ENCODE peak calls at places on chromosomes 11 and 22, in four cellular contexts. Z is GM12878, L is SK-N-SH, E is A549. V is an unnamed sample.

GRCh38 chr11:69541501-69542313 is 60.2 kb downstream of the LINC01488 start:
- DNase-seq in E (peak), Z (no peak), L (no peak), V (no peak)

GRCh38 chr22:40499187-40499753 is 128.9 kb downstream of the SGSM3 start:
- DNase-seq in Z (peak), E (peak), L (peak), V (peak)

GRCh38 chr11:109062445-109062844 is 359.5 kb upstream of the C11orf87 start:
- DNase-seq in Z (no peak), L (no peak), E (no peak), V (no peak)

GRCh38 chr22:43210631-43211515 is 23.9 kb upstream of the TTLL12 start:
- DNase-seq in Z (no peak), L (no peak), E (no peak), V (no peak)

GRCh38 chr11:1936072-1936780 is 10.9 kb upstream of the MRPL23 start:
- DNase-seq in Z (no peak), L (peak), E (no peak), V (no peak)

GRCh38 chr11:65781152-65781961 is 581 bp upstream of the AP5B1 start:
- DNase-seq in L (peak), E (no peak), Z (no peak), V (peak)

GRCh38 chr11:119196833-119197483 is 9.2 kb upstream of the CBL start:
- DNase-seq in E (peak), Z (peak), L (peak), V (peak)

GRCh38 chr22:35568751-35569725 is 28.4 kb downstream of the RASD2 start:
- DNase-seq in L (no peak), E (no peak), Z (no peak), V (no peak)

GRCh38 chr11:91163619-91164451 is 941.0 kb upstream of the CHORDC1 start:
- DNase-seq in L (peak), Z (no peak), E (peak), V (peak)

GRCh38 chr11:115699733-115700132 is 195.5 kb upstream of the CADM1 start:
- DNase-seq in Z (no peak), E (no peak), L (no peak), V (no peak)

GRCh38 chr11:82855616-82856015 is 44.6 kb downstream of the PRCP start:
- DNase-seq in L (no peak), Z (no peak), E (no peak), V (no peak)

GRCh38 chr11:21656065-21656464 is 536.8 kb upstream of the ANO5 start:
- DNase-seq in L (no peak), E (peak), Z (no peak), V (no peak)

GRCh38 chr22:38454011-38454360 is 1.0 kb downstream of the KCNJ4 start:
- DNase-seq in E (no peak), Z (no peak), L (no peak), V (no peak)

GRCh38 chr22:35819421-35819820 is 101.7 kb downstream of the APOL5 start:
- DNase-seq in L (no peak), E (no peak), Z (no peak), V (no peak)

GRCh38 chr11:27795955-27796861 is 96.0 kb upstream of the BDNF start:
- DNase-seq in E (no peak), L (no peak), Z (no peak), V (no peak)

GRCh38 chr11:19472679-19473078 is 231.9 kb upstream of the E2F8 start:
- DNase-seq in Z (peak), E (no peak), L (no peak), V (no peak)

GRCh38 chr11:17298302-17298701 is 21.8 kb downstream of the NUCB2 start:
- DNase-seq in L (no peak), Z (no peak), E (no peak), V (no peak)

GRCh38 chr11:6258141-6258540 is 1.5 kb upstream of the CCKBR start:
- DNase-seq in E (no peak), Z (no peak), L (no peak), V (no peak)

GRCh38 chr11:111654611-111655010 is 52.4 kb downstream of the SIK2 start:
- DNase-seq in Z (no peak), E (no peak), L (no peak), V (no peak)

GRCh38 chr11:111655924-111656323 is 53.7 kb downstream of the SIK2 start:
- DNase-seq in E (no peak), L (no peak), Z (no peak), V (no peak)

DNA sequence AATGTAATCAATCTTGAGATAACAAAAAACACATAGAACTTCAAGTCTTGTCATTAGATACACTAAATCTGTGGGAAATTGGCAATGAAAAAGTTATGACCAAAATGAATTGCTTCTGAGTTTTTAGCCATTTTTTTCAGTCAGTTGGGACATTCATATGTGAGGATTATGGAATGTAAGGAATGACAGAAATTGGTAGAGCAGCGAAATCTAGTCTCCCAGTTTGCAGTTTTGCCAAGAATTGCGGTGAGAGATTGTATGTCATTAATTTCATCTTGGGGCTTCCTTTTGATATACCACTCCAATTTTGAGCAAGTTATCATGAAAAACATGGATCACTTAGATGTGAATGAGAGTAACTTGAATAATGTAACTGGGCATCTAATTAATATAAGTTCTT is 49.9 kb downstream of the SIK2 start:
- DNase-seq in Z (no peak), E (no peak), L (no peak), V (no peak)
- TF ChIP-seq MAX in Z (no peak), E (no peak), L (no peak), V (no peak)

GRCh38 chr11:46533396-46534110 is 60.3 kb downstream of the AMBRA1 start:
- DNase-seq in E (no peak), Z (no peak), L (no peak), V (no peak)
- TF ChIP-seq MAX in E (no peak), Z (no peak), L (no peak), V (no peak)

GRCh38 chr11:86632499-86633269 is 39.7 kb downstream of the ME3 start:
- DNase-seq in E (peak), Z (peak), L (peak), V (peak)
- TF ChIP-seq MAX in E (peak), Z (no peak), L (peak), V (no peak)

GRCh38 chr11:71505781-71506180 is 21.3 kb upstream of the KRTAP5-7 start:
- DNase-seq in Z (no peak), L (no peak), E (no peak), V (no peak)
- TF ChIP-seq MAX in Z (no peak), L (no peak), E (no peak), V (no peak)

GRCh38 chr11:120746836-120747609 is 235.5 kb downstream of the GRIK4 start:
- DNase-seq in Z (no peak), E (no peak), L (peak), V (no peak)
- TF ChIP-seq MAX in Z (no peak), E (no peak), L (no peak), V (no peak)

DNA sequence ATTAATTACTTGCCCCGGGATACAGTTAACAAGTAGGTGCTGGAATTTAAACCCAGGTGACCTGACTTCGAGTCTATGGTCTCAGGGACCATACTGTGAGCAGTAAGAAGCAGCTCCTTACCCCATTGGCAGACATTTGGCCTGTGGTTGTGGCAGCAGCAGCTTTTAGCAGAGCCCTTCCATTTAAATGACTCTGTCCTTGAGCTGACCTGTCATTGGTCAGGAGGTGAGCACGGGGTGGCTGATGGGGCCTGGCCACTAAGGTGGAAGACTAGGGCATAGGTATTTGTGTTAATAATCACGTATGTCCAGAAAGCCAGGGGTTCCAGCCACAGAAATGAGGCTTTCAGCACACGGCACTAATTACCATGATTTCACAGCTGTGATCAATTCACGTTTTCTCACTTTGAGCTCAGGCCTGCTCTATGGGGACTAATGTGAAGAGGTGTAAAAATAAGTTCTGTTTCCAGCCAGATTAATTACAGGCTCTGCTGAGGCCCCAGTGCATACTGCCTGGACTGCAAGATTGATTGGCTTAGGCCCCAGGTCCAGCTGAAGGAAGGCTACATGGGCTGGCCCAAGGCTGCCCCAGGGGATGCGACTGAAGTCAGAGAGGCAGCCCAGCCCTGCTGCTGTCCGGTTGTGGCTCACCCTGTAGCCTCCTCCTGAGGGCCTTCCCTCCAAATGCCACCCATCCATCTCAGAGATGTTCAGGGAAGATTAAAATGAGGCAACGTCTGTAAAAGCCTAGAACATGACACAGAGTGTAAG is 76.0 kb downstream of the FDX1 start:
- DNase-seq in L (no peak), E (no peak), Z (no peak), V (no peak)
- TF ChIP-seq MAX in L (no peak), E (no peak), Z (no peak), V (no peak)

DNA sequence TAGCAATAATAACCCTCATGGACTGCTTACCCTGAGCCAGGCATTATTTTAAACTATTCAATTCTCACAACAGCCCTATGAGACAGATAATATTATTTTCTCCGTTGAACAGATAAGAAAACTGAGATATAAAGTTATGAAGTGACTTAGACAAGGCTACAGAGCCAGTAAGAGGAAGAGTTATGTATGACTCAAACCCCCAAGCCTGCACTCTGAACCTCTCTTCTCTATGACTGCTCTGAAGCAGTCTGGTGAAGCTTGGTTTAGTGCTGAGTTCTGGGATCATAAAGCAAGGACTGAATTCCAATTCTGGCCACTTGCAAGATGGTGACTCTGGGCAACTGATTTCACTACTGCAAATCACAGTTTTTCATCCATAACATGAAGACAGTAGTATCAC is 34.5 kb downstream of the TNKS1BP1 start:
- DNase-seq in E (no peak), Z (no peak), L (no peak), V (peak)
- TF ChIP-seq MAX in E (no peak), Z (no peak), L (no peak), V (no peak)

GRCh38 chr11:70662691-70663098 is 264.4 kb downstream of the CTTN start:
- DNase-seq in Z (no peak), L (peak), E (no peak), V (no peak)
- TF ChIP-seq MAX in Z (no peak), L (no peak), E (no peak), V (no peak)

DNA sequence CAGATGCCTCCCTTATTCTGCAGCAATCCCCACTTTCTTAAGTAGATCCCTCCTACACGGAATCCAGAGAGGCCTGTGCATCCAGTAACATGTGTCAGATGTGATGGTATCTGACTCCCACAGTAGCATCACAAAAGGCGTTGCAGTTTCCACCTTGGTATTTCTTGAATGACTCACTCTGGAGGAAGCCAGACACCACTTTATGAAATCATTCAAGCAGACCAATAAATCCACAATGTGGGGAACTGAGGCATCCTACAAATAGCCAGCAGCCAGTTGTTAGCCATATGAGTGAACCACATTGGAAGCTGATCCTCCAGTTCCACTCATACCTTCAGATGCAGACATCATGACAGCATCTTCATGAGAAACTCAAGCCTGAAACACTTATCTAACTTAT is 798.1 kb downstream of the OPCML start:
- DNase-seq in E (no peak), L (no peak), Z (no peak), V (no peak)
- TF ChIP-seq MAX in E (no peak), L (no peak), Z (no peak), V (no peak)

DNA sequence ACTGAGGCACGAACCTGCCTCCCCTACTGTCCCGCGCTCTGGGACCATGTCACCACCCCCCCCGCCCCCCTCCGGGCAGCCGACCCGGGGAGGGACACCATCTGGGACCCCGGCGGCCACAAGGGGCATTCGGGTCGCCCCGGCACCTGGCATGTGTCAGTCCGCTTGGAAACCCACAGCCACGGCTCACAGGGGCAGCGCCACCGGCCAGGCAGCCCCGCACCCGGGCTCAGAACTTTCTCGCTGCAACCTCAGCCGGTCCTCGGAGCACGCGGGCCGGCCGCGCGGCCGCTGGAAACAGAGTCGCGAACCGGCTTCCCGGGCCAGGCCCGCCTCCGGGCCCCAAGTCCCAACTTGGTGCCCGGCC is 159.9 kb upstream of the GRK3 start:
- DNase-seq in L (peak), E (no peak), Z (no peak), V (no peak)
- TF ChIP-seq MAX in L (no peak), E (no peak), Z (no peak), V (no peak)